ENCODE peak calls at places on chromosome 12, in four cellular contexts. U is sigmoid colon, Y is A549, H is transverse colon. Z is an unnamed sample.

GRCh38 chr12:32917094-32917611 is 20.6 kb upstream of the PKP2 start:
- DNase-seq in U (no peak), Y (no peak), H (no peak), Z (peak)

GRCh38 chr12:26890784-26891183 is 47.0 kb downstream of the INTS13 start:
- DNase-seq in U (no peak), Y (no peak), H (no peak), Z (no peak)

GRCh38 chr12:27967551-27968054 is 4.9 kb downstream of the PTHLH start:
- DNase-seq in U (no peak), Y (no peak), H (no peak), Z (no peak)

GRCh38 chr12:39144613-39145061 is 239.2 kb upstream of the CPNE8 start:
- DNase-seq in U (peak), Y (no peak), H (no peak), Z (no peak)

GRCh38 chr12:82097438-82097837 is 260.7 kb downstream of the CCDC59 start:
- DNase-seq in U (no peak), Y (no peak), H (no peak), Z (no peak)

GRCh38 chr12:30358113-30358512 is 337.6 kb downstream of the IPO8 start:
- DNase-seq in U (no peak), Y (no peak), H (no peak), Z (no peak)

GRCh38 chr12:120225852-120226640 is 25.1 kb upstream of the RPLP0 start:
- DNase-seq in U (peak), Y (no peak), H (peak), Z (no peak)

GRCh38 chr12:79775355-79776073 is 84.8 kb upstream of the PAWR start:
- DNase-seq in U (no peak), Y (no peak), H (no peak), Z (no peak)

GRCh38 chr12:104582739-104583138 is 126.0 kb downstream of the CHST11 start:
- DNase-seq in U (no peak), Y (no peak), H (peak), Z (no peak)

GRCh38 chr12:104285740-104286537 is 17.6 kb upstream of the EID3 start:
- DNase-seq in U (no peak), Y (no peak), H (peak), Z (no peak)

GRCh38 chr12:57844725-57845477 is 1.6 kb downstream of the CTDSP2 start:
- DNase-seq in U (peak), Y (peak), H (peak), Z (peak)

GRCh38 chr12:31218203-31219025 is 107.5 kb downstream of the SINHCAF start:
- DNase-seq in U (no peak), Y (no peak), H (no peak), Z (no peak)

GRCh38 chr12:109309441-109310246 is 560 bp upstream of the FOXN4 start:
- DNase-seq in U (no peak), Y (no peak), H (no peak), Z (no peak)

GRCh38 chr12:59672273-59672672 is 76.4 kb downstream of the SLC16A7 start:
- DNase-seq in U (no peak), Y (no peak), H (no peak), Z (no peak)

GRCh38 chr12:105071981-105072380 is 12.3 kb downstream of the ALDH1L2 start:
- DNase-seq in U (no peak), Y (no peak), H (no peak), Z (no peak)

GRCh38 chr12:91506461-91506860 is 323.8 kb upstream of the DCN start:
- DNase-seq in U (no peak), Y (no peak), H (no peak), Z (no peak)

GRCh38 chr12:12415886-12416285 is 59.0 kb downstream of the BORCS5 start:
- DNase-seq in U (no peak), Y (no peak), H (no peak), Z (no peak)

GRCh38 chr12:123005081-123005626 is 24.7 kb downstream of the ARL6IP4 start:
- DNase-seq in U (no peak), Y (no peak), H (no peak), Z (no peak)

GRCh38 chr12:46752396-46752795 is 73.4 kb downstream of the SLC38A4 start:
- DNase-seq in U (no peak), Y (no peak), H (no peak), Z (no peak)

GRCh38 chr12:50326636-50327284 is 43.4 kb upstream of the LIMA1 start:
- DNase-seq in U (no peak), Y (peak), H (peak), Z (peak)

GRCh38 chr12:6570264-6570887 is 2.3 kb upstream of the NOP2 start:
- DNase-seq in U (no peak), Y (peak), H (peak), Z (no peak)

GRCh38 chr12:114812384-114812783 is 128.4 kb upstream of the TBX3 start:
- DNase-seq in U (no peak), Y (no peak), H (no peak), Z (no peak)

GRCh38 chr12:107200394-107200793 is 107.0 kb upstream of the CRY1 start:
- DNase-seq in U (no peak), Y (peak), H (no peak), Z (no peak)

GRCh38 chr12:59040651-59041050 is 120.3 kb upstream of the LRIG3 start:
- DNase-seq in U (peak), Y (peak), H (no peak), Z (no peak)

DNA sequence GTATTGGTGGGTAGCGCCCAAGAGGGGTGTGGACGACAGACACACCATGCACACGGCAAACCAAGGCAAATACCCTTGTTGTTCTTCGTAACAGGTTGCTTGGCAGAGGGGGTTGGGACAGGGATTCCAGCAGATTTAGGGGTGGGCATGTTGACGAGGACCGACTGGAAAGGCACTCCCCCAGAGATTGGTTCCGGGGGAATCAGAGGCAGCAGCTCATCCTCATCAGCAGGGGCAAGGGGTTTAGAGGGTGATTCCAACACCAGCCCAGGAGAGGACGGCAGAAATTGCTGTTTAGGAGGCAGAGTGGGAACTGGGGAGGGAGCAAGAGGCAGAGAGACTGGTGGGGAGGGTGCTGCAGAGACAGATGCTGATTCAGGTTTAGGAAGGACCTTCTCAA is 9.3 kb downstream of the NACA start:
- DNase-seq in U (no peak), Y (no peak), H (no peak), Z (no peak)
- TF ChIP-seq EP300 in U (no peak), Y (no peak), H (no peak), Z (no peak)

GRCh38 chr12:10170199-10170598 is 1.7 kb downstream of the OLR1 start:
- DNase-seq in U (no peak), Y (peak), H (no peak), Z (no peak)
- H3K27ac ChIP-seq in U (no peak), Y (no peak), H (no peak), Z (no peak)

DNA sequence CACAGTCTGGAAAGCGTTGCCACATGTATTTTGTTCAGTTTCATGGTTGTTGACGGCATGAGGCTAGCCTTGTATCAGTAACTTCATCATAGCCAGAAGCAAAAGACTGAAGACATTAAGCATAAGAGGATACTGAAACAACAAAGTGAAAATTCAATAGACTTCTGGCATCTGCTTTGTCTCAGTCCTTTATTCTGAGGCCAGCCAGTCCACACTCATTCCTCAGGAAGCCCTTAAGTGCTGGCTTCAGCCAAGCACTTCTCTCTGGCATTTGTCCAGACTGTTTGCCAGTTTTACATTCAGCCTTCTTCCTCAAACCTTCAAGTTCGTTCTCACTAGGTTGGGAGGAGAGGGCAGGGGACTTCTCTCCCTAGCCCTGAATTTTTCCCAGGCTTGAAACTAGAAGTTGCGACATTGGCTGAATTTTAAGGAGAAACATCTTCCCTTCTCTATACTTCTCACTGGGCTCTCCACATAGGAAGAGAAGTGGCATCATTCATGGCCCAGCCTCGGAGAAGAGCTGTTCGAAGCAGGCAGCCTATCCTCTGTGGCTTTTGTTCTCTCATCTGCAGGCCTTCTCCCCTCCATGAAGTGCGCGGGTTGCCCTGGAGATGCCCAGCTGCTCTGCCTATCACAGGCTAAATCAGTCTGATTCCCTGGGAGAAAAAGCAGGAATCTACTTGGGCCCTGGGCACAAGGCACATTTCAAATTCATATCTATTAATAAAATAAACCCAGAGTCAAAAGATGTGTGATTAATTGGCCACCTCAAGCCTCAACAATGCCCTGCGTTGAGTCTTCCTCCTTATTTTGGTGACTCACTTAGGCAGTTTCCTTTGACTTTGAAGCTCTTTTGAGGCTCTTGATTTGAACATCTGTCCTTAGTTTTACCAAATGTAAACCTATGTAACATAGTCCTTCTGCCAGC is 130.9 kb upstream of the PLEKHA5 start:
- DNase-seq in U (no peak), Y (peak), H (no peak), Z (no peak)
- TF ChIP-seq EP300 in U (no peak), Y (no peak), H (no peak), Z (no peak)

GRCh38 chr12:67456281-67456918 is 187.2 kb downstream of the CAND1 start:
- DNase-seq in U (no peak), Y (no peak), H (no peak), Z (peak)
- H3K27ac ChIP-seq in U (no peak), Y (no peak), H (no peak), Z (no peak)

GRCh38 chr12:116910645-116911449 is at the start of gene FBXW8:
- DNase-seq in U (peak), Y (peak), H (peak), Z (no peak)
- TF ChIP-seq EP300 in U (no peak), Y (no peak), H (no peak), Z (peak)

GRCh38 chr12:54010972-54011664 is 2.3 kb downstream of the HOXC8 start:
- DNase-seq in U (no peak), Y (no peak), H (no peak), Z (no peak)

GRCh38 chr12:54010053-54010971 is 1.5 kb downstream of the HOXC8 start:
- DNase-seq in U (no peak), Y (no peak), H (no peak), Z (no peak)

GRCh38 chr12:54009171-54010052 is 627 bp downstream of the HOXC8 start:
- DNase-seq in U (no peak), Y (peak), H (no peak), Z (no peak)

GRCh38 chr12:54012631-54013398 is 4.0 kb downstream of the HOXC8 start:
- DNase-seq in U (no peak), Y (peak), H (no peak), Z (no peak)

GRCh38 chr12:54011665-54012532 is 3.1 kb downstream of the HOXC8 start:
- DNase-seq in U (no peak), Y (no peak), H (no peak), Z (no peak)
- H3K27ac ChIP-seq in U (no peak), Y (peak), H (no peak), Z (peak)

GRCh38 chr12:51941011-51941561 is 10.4 kb upstream of the ACVR1B start:
- DNase-seq in U (no peak), Y (no peak), H (no peak), Z (no peak)

GRCh38 chr12:51937941-51938340 is 13.6 kb upstream of the ACVR1B start:
- DNase-seq in U (no peak), Y (no peak), H (no peak), Z (no peak)

GRCh38 chr12:51942501-51943000 is 8.9 kb upstream of the ACVR1B start:
- DNase-seq in U (no peak), Y (no peak), H (no peak), Z (no peak)

GRCh38 chr12:51941669-51942455 is 9.6 kb upstream of the ACVR1B start:
- DNase-seq in U (no peak), Y (no peak), H (no peak), Z (no peak)

GRCh38 chr12:51938744-51939143 is 12.8 kb upstream of the ACVR1B start:
- DNase-seq in U (no peak), Y (no peak), H (peak), Z (no peak)
- TF ChIP-seq EP300 in U (no peak), Y (no peak), H (no peak), Z (no peak)

GRCh38 chr12:75959060-75959459 is 72.5 kb downstream of the PHLDA1 start:
- DNase-seq in U (no peak), Y (no peak), H (no peak), Z (no peak)

GRCh38 chr12:75961878-75962277 is 69.7 kb downstream of the PHLDA1 start:
- DNase-seq in U (no peak), Y (no peak), H (no peak), Z (no peak)

GRCh38 chr12:75960954-75961661 is 70.5 kb downstream of the PHLDA1 start:
- DNase-seq in U (no peak), Y (no peak), H (no peak), Z (no peak)

GRCh38 chr12:75959506-75959905 is 72.1 kb downstream of the PHLDA1 start:
- DNase-seq in U (no peak), Y (no peak), H (no peak), Z (no peak)

DNA sequence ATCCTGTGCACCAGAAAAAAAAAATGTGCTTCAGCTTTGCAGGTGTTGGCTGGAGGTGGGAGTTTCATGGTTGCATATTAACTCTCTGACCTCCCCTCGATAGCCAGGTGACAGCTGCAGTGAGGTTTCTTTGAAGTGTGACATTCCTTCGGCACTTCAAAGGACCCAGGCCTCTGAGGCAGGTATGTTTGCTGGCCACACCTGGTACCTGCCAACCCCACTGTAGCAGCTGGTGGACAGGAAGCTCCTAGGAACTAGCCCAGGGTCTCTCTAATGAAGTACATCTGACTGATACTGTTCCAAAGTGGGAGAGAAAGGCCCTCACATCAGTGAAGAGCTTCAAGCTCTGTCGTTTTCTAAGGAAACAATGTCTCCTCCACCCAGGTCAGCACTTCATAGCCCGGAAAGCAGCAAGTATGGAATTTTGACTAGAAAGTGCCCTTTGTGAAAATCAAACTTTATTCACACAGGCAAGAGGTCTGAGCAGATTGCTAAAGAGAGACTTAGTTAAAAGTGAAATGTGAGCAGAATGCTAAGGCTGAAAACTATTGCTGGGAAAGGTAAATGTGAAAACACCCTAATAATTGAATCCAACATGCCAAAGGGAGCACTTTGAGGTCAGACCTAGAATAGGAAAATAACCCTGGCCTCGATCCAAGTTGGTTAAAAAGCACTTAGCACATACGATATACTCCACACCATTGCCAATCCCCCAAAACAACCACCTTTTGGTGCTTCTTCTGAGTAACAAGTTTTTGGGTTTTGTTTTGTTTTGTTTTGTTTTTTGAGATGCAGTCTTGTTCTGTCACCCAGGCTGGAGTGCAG is 71.3 kb downstream of the PHLDA1 start:
- DNase-seq in U (no peak), Y (no peak), H (peak), Z (no peak)
- H3K27ac ChIP-seq in U (no peak), Y (peak), H (no peak), Z (no peak)

DNA sequence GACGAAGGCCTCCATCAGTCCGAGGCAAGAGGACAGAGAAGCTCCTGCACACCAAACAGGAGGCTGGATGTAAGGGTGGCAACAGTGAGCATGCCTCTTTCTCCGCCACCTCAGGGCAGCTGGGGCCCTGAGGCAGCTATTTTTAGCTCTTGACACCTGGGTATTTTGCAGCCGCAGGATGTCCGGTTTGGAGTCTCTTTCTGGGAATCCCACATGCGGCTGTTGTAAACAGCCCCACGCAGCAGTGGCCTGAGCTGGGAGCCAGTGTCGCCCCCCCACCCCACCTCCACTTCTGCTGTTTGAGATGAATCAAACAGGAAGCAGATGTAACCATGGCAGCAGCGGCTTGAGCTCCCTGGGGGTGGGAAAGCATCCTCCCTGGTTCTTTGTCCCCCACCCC is 11.7 kb downstream of the HDAC7 start:
- DNase-seq in U (peak), Y (no peak), H (peak), Z (no peak)
- TF ChIP-seq EP300 in U (no peak), Y (no peak), H (peak), Z (peak)

GRCh38 chr12:110578522-110579238 is 4.4 kb downstream of the PPTC7 start:
- DNase-seq in U (no peak), Y (no peak), H (no peak), Z (no peak)

GRCh38 chr12:110577717-110578521 is 5.2 kb downstream of the PPTC7 start:
- DNase-seq in U (no peak), Y (peak), H (peak), Z (no peak)

GRCh38 chr12:110575326-110575725 is 7.8 kb downstream of the PPTC7 start:
- DNase-seq in U (no peak), Y (peak), H (no peak), Z (no peak)

GRCh38 chr12:110576504-110576903 is 6.6 kb downstream of the PPTC7 start:
- DNase-seq in U (no peak), Y (no peak), H (no peak), Z (no peak)

GRCh38 chr12:110574044-110574443 is 9.1 kb downstream of the PPTC7 start:
- DNase-seq in U (no peak), Y (no peak), H (no peak), Z (no peak)
- H3K27ac ChIP-seq in U (no peak), Y (no peak), H (peak), Z (no peak)